ENCODE peak calls at places on chromosomes 6 and 20, in four cellular contexts. One of them, this sample, is unnamed.

GRCh38 chr6:169269180-169270076 is 15.8 kb upstream of the THBS2 start:
- DNase-seq in choroid plexus epithelial cell: peak
- DNase-seq in H7: no peak
- DNase-seq in naive thymus-derived CD4-positive, alpha-beta T cell: no peak
- DNase-seq in this sample: no peak

GRCh38 chr20:35698298-35699126 is 640 bp downstream of the NFS1 start:
- DNase-seq in choroid plexus epithelial cell: no peak
- DNase-seq in naive thymus-derived CD4-positive, alpha-beta T cell: no peak
- DNase-seq in H7: peak
- DNase-seq in this sample: no peak

GRCh38 chr20:57582432-57583288 is 21.8 kb downstream of the PCK1 start:
- DNase-seq in naive thymus-derived CD4-positive, alpha-beta T cell: no peak
- DNase-seq in H7: peak
- DNase-seq in choroid plexus epithelial cell: peak
- DNase-seq in this sample: no peak

GRCh38 chr6:155853011-155853410 is 397.4 kb upstream of the NOX3 start:
- DNase-seq in H7: no peak
- DNase-seq in choroid plexus epithelial cell: no peak
- DNase-seq in naive thymus-derived CD4-positive, alpha-beta T cell: no peak
- DNase-seq in this sample: no peak

GRCh38 chr6:142925575-142926110 is 19.3 kb downstream of the HIVEP2 start:
- DNase-seq in naive thymus-derived CD4-positive, alpha-beta T cell: no peak
- DNase-seq in choroid plexus epithelial cell: peak
- DNase-seq in H7: no peak
- DNase-seq in this sample: no peak

GRCh38 chr20:53848304-53848703 is 222.1 kb downstream of the BCAS1 start:
- DNase-seq in H7: no peak
- DNase-seq in choroid plexus epithelial cell: no peak
- DNase-seq in naive thymus-derived CD4-positive, alpha-beta T cell: no peak
- DNase-seq in this sample: no peak

GRCh38 chr6:165181951-165182414 is 127.4 kb downstream of the C6orf118 start:
- DNase-seq in H7: no peak
- DNase-seq in choroid plexus epithelial cell: peak
- DNase-seq in naive thymus-derived CD4-positive, alpha-beta T cell: no peak
- DNase-seq in this sample: no peak

GRCh38 chr6:167685654-167686053 is 141.1 kb upstream of the AFDN start:
- DNase-seq in H7: peak
- DNase-seq in naive thymus-derived CD4-positive, alpha-beta T cell: no peak
- DNase-seq in choroid plexus epithelial cell: no peak
- DNase-seq in this sample: no peak

GRCh38 chr6:119312875-119313338 is 36.7 kb downstream of the MAN1A1 start:
- DNase-seq in choroid plexus epithelial cell: no peak
- DNase-seq in naive thymus-derived CD4-positive, alpha-beta T cell: peak
- DNase-seq in H7: no peak
- DNase-seq in this sample: peak

GRCh38 chr6:5260111-5260620 is 584 bp downstream of the LYRM4 start:
- DNase-seq in choroid plexus epithelial cell: peak
- DNase-seq in H7: peak
- DNase-seq in naive thymus-derived CD4-positive, alpha-beta T cell: peak
- DNase-seq in this sample: peak

GRCh38 chr6:34984416-34984815 is 95.4 kb downstream of the ANKS1A start:
- DNase-seq in H7: no peak
- DNase-seq in naive thymus-derived CD4-positive, alpha-beta T cell: no peak
- DNase-seq in choroid plexus epithelial cell: no peak
- DNase-seq in this sample: no peak

GRCh38 chr6:85394853-85395538 is 54.9 kb upstream of the NT5E start:
- DNase-seq in choroid plexus epithelial cell: peak
- DNase-seq in H7: no peak
- DNase-seq in naive thymus-derived CD4-positive, alpha-beta T cell: no peak
- DNase-seq in this sample: no peak

GRCh38 chr20:189611-190010 is at the start of gene DEFB128:
- DNase-seq in naive thymus-derived CD4-positive, alpha-beta T cell: no peak
- DNase-seq in H7: no peak
- DNase-seq in choroid plexus epithelial cell: no peak
- DNase-seq in this sample: no peak

GRCh38 chr6:126682440-126682839 is 342.5 kb downstream of the CENPW start:
- DNase-seq in choroid plexus epithelial cell: peak
- DNase-seq in H7: no peak
- DNase-seq in naive thymus-derived CD4-positive, alpha-beta T cell: no peak
- DNase-seq in this sample: no peak

GRCh38 chr20:10462516-10462915 is 27.4 kb downstream of the SLX4IP start:
- DNase-seq in naive thymus-derived CD4-positive, alpha-beta T cell: no peak
- DNase-seq in choroid plexus epithelial cell: no peak
- DNase-seq in H7: no peak
- DNase-seq in this sample: no peak

GRCh38 chr6:136251394-136251793 is 1.3 kb upstream of the MTFR2 start:
- DNase-seq in naive thymus-derived CD4-positive, alpha-beta T cell: no peak
- DNase-seq in choroid plexus epithelial cell: no peak
- DNase-seq in H7: no peak
- DNase-seq in this sample: no peak

GRCh38 chr6:53979468-53980067 is 131.7 kb upstream of the MLIP start:
- DNase-seq in H7: peak
- DNase-seq in naive thymus-derived CD4-positive, alpha-beta T cell: peak
- DNase-seq in choroid plexus epithelial cell: peak
- DNase-seq in this sample: peak

GRCh38 chr6:43707269-43707668 is 19.7 kb upstream of the MRPS18A start:
- DNase-seq in H7: peak
- DNase-seq in choroid plexus epithelial cell: no peak
- DNase-seq in naive thymus-derived CD4-positive, alpha-beta T cell: no peak
- DNase-seq in this sample: no peak

GRCh38 chr6:37382954-37383353 is 29.2 kb downstream of the RNF8 start:
- DNase-seq in naive thymus-derived CD4-positive, alpha-beta T cell: no peak
- DNase-seq in H7: no peak
- DNase-seq in choroid plexus epithelial cell: no peak
- DNase-seq in this sample: peak

GRCh38 chr6:70700922-70701876 is 33.5 kb downstream of the SMAP1 start:
- DNase-seq in H7: no peak
- DNase-seq in choroid plexus epithelial cell: no peak
- DNase-seq in naive thymus-derived CD4-positive, alpha-beta T cell: no peak
- DNase-seq in this sample: no peak

GRCh38 chr6:17393335-17394191 is at the start of gene CAP2:
- DNase-seq in H7: peak
- DNase-seq in choroid plexus epithelial cell: peak
- DNase-seq in naive thymus-derived CD4-positive, alpha-beta T cell: no peak
- DNase-seq in this sample: no peak

GRCh38 chr6:48068326-48069191 is 42.4 kb downstream of the PTCHD4 start:
- DNase-seq in H7: peak
- DNase-seq in naive thymus-derived CD4-positive, alpha-beta T cell: no peak
- DNase-seq in choroid plexus epithelial cell: no peak
- DNase-seq in this sample: no peak

GRCh38 chr6:116409756-116410155 is 39.0 kb downstream of the DSE start:
- DNase-seq in H7: no peak
- DNase-seq in naive thymus-derived CD4-positive, alpha-beta T cell: no peak
- DNase-seq in choroid plexus epithelial cell: no peak
- DNase-seq in this sample: no peak

GRCh38 chr6:4950849-4951533 is 52.8 kb downstream of the RPP40 start:
- DNase-seq in H7: no peak
- DNase-seq in naive thymus-derived CD4-positive, alpha-beta T cell: no peak
- DNase-seq in choroid plexus epithelial cell: no peak
- DNase-seq in this sample: no peak

GRCh38 chr6:125923371-125923877 is 33.1 kb upstream of the HINT3 start:
- DNase-seq in H7: no peak
- DNase-seq in naive thymus-derived CD4-positive, alpha-beta T cell: no peak
- DNase-seq in choroid plexus epithelial cell: peak
- DNase-seq in this sample: no peak

GRCh38 chr20:10985536-10985935 is 311.7 kb upstream of the JAG1 start:
- DNase-seq in choroid plexus epithelial cell: peak
- DNase-seq in H7: no peak
- DNase-seq in naive thymus-derived CD4-positive, alpha-beta T cell: no peak
- DNase-seq in this sample: no peak

GRCh38 chr6:37314803-37315515 is 38.8 kb upstream of the RNF8 start:
- DNase-seq in choroid plexus epithelial cell: peak
- DNase-seq in H7: peak
- DNase-seq in naive thymus-derived CD4-positive, alpha-beta T cell: peak
- DNase-seq in this sample: peak

GRCh38 chr20:10316582-10316981 is 98.0 kb downstream of the SNAP25 start:
- DNase-seq in choroid plexus epithelial cell: no peak
- DNase-seq in H7: no peak
- DNase-seq in naive thymus-derived CD4-positive, alpha-beta T cell: no peak
- DNase-seq in this sample: no peak

GRCh38 chr6:6680524-6680923 is 92.0 kb downstream of the LY86 start:
- DNase-seq in H7: no peak
- DNase-seq in naive thymus-derived CD4-positive, alpha-beta T cell: no peak
- DNase-seq in choroid plexus epithelial cell: peak
- DNase-seq in this sample: no peak

GRCh38 chr6:44415424-44415823 is 27.9 kb downstream of the CDC5L start:
- DNase-seq in choroid plexus epithelial cell: no peak
- DNase-seq in H7: no peak
- DNase-seq in naive thymus-derived CD4-positive, alpha-beta T cell: no peak
- DNase-seq in this sample: no peak

GRCh38 chr6:30826961-30827342 is 57.4 kb upstream of the DDR1 start:
- DNase-seq in choroid plexus epithelial cell: no peak
- DNase-seq in H7: no peak
- DNase-seq in naive thymus-derived CD4-positive, alpha-beta T cell: no peak
- DNase-seq in this sample: no peak

GRCh38 chr6:1962201-1962600 is 283.2 kb downstream of the GMDS start:
- DNase-seq in H7: no peak
- DNase-seq in naive thymus-derived CD4-positive, alpha-beta T cell: no peak
- DNase-seq in choroid plexus epithelial cell: no peak
- DNase-seq in this sample: no peak

GRCh38 chr6:75752365-75752764 is 3.3 kb downstream of the MYO6 start:
- DNase-seq in choroid plexus epithelial cell: peak
- DNase-seq in naive thymus-derived CD4-positive, alpha-beta T cell: no peak
- DNase-seq in H7: no peak
- DNase-seq in this sample: no peak

GRCh38 chr6:46635462-46635861 is 17.2 kb downstream of the CYP39A1 start:
- DNase-seq in choroid plexus epithelial cell: no peak
- DNase-seq in naive thymus-derived CD4-positive, alpha-beta T cell: no peak
- DNase-seq in H7: no peak
- DNase-seq in this sample: no peak

GRCh38 chr6:79525272-79526100 is 11.7 kb downstream of the LCA5 start:
- DNase-seq in H7: no peak
- DNase-seq in choroid plexus epithelial cell: peak
- DNase-seq in naive thymus-derived CD4-positive, alpha-beta T cell: no peak
- DNase-seq in this sample: no peak

GRCh38 chr6:35152067-35152707 is 11.0 kb upstream of the TCP11 start:
- DNase-seq in naive thymus-derived CD4-positive, alpha-beta T cell: no peak
- DNase-seq in H7: no peak
- DNase-seq in choroid plexus epithelial cell: no peak
- DNase-seq in this sample: no peak

GRCh38 chr6:35496036-35496850 is 636 bp downstream of the TEAD3 start:
- DNase-seq in choroid plexus epithelial cell: no peak
- DNase-seq in naive thymus-derived CD4-positive, alpha-beta T cell: no peak
- DNase-seq in H7: peak
- DNase-seq in this sample: no peak

GRCh38 chr6:108622601-108623335 is 62.1 kb downstream of the FOXO3 start:
- DNase-seq in H7: no peak
- DNase-seq in choroid plexus epithelial cell: peak
- DNase-seq in naive thymus-derived CD4-positive, alpha-beta T cell: no peak
- DNase-seq in this sample: no peak

GRCh38 chr6:132390017-132390416 is 11.3 kb downstream of the MOXD1 start:
- DNase-seq in choroid plexus epithelial cell: no peak
- DNase-seq in naive thymus-derived CD4-positive, alpha-beta T cell: no peak
- DNase-seq in H7: no peak
- DNase-seq in this sample: peak
- H3K4me3 ChIP-seq in choroid plexus epithelial cell: no peak
- H3K4me3 ChIP-seq in naive thymus-derived CD4-positive, alpha-beta T cell: no peak
- H3K4me3 ChIP-seq in H7: no peak
- H3K4me3 ChIP-seq in this sample: no peak

DNA sequence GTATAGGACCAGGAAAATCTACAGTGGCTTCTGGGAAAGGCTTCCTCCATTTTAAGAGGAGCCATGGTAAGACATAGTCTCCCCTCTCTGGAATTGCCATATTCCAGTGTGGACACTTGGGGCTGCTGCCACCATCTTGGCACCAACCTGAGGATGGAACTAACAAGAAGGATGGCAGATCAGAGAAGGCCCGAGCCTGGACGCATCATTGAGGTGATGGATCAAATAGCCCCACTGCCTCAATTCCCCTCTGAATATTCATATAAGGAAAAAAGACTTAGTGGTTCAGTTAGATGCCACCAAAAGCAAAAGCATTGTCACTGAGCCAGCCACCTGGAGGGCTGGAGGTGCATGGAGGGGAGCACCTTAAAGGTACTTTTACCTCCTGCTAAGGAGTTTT is 25.9 kb downstream of the PLAGL2 start:
- DNase-seq in choroid plexus epithelial cell: no peak
- DNase-seq in H7: no peak
- DNase-seq in naive thymus-derived CD4-positive, alpha-beta T cell: no peak
- DNase-seq in this sample: no peak
- H3K4me3 ChIP-seq in choroid plexus epithelial cell: no peak
- H3K4me3 ChIP-seq in H7: no peak
- H3K4me3 ChIP-seq in naive thymus-derived CD4-positive, alpha-beta T cell: no peak
- H3K4me3 ChIP-seq in this sample: no peak

GRCh38 chr6:134171517-134171916 is 119.1 kb upstream of the SLC2A12 start:
- DNase-seq in H7: no peak
- DNase-seq in choroid plexus epithelial cell: peak
- DNase-seq in naive thymus-derived CD4-positive, alpha-beta T cell: no peak
- DNase-seq in this sample: no peak
- H3K4me3 ChIP-seq in H7: no peak
- H3K4me3 ChIP-seq in choroid plexus epithelial cell: peak
- H3K4me3 ChIP-seq in naive thymus-derived CD4-positive, alpha-beta T cell: no peak
- H3K4me3 ChIP-seq in this sample: no peak

DNA sequence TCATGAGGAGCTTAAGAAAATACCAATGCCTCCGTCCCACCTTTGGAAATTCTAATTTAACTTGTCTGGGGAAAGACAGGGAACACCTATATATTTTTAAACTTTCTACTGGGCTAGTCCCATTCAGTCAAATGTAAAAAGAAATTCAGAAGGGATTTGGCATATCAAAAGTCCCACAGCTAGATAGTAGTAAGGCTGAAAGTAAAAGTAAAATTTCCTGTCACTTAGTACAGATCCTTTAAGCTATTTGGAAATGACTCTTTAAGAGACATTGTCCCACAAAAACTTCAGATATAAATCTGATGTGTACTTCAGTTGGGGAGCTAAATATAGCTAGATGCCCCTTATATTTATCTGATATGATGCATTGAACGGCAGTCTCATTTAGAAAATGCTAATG is 860.7 kb upstream of the MAP3K7 start:
- DNase-seq in H7: no peak
- DNase-seq in choroid plexus epithelial cell: no peak
- DNase-seq in naive thymus-derived CD4-positive, alpha-beta T cell: no peak
- DNase-seq in this sample: no peak
- H3K4me3 ChIP-seq in H7: no peak
- H3K4me3 ChIP-seq in choroid plexus epithelial cell: no peak
- H3K4me3 ChIP-seq in naive thymus-derived CD4-positive, alpha-beta T cell: no peak
- H3K4me3 ChIP-seq in this sample: no peak

This sample was measured in Jurkat, Clone E6-1.